ENCODE peak calls at places on chromosomes 4 and X, in five cellular contexts. C is CD4-positive, alpha-beta T cell; H is colonic mucosa; Y is GM20000; E is OCI-LY7. Z is an unnamed sample.

GRCh38 chrX:15242899-15243555 is 26.9 kb downstream of the ASB9 start:
- DNase-seq in C (peak), E (peak), H (peak), Y (peak), Z (peak)

GRCh38 chr4:139819082-139819481 is 153.5 kb downstream of the MGST2 start:
- DNase-seq in Y (no peak), C (no peak), H (no peak), E (no peak), Z (no peak)

GRCh38 chrX:104270916-104271512 is 16.3 kb upstream of the ESX1 start:
- DNase-seq in E (peak), C (no peak), Y (no peak), H (peak), Z (no peak)

GRCh38 chr4:47642985-47643745 is 158.1 kb downstream of the ATP10D start:
- DNase-seq in H (no peak), Y (no peak), C (no peak), E (no peak), Z (no peak)

GRCh38 chr4:108049406-108049805 is 59.7 kb downstream of the HADH start:
- DNase-seq in H (no peak), Y (no peak), C (no peak), E (no peak), Z (no peak)

GRCh38 chrX:50952406-50952805 is 41.9 kb downstream of the BMP15 start:
- DNase-seq in E (no peak), H (no peak), C (no peak), Y (no peak), Z (no peak)

GRCh38 chrX:25897758-25898157 is 240.4 kb upstream of the MAGEB18 start:
- DNase-seq in E (no peak), H (no peak), C (no peak), Y (no peak), Z (no peak)

GRCh38 chr4:89496851-89497250 is 189.3 kb upstream of the GPRIN3 start:
- DNase-seq in Y (no peak), C (no peak), H (no peak), E (no peak), Z (no peak)

GRCh38 chr4:7708238-7708637 is 231.4 kb downstream of the AFAP1 start:
- DNase-seq in C (no peak), Y (no peak), E (no peak), H (no peak), Z (no peak)

GRCh38 chr4:153217440-153217839 is 13.2 kb downstream of the TRIM2 start:
- DNase-seq in C (no peak), Y (no peak), H (no peak), E (peak), Z (no peak)

GRCh38 chr4:99949034-99949998 is 759 bp downstream of the H2AZ1 start:
- DNase-seq in C (peak), Y (peak), H (peak), E (peak), Z (peak)

GRCh38 chrX:19886888-19887531 is 390 bp downstream of the SH3KBP1 start:
- DNase-seq in C (peak), H (peak), E (no peak), Y (peak), Z (peak)

GRCh38 chrX:21959362-21960051 is 19.0 kb downstream of the SMS start:
- DNase-seq in E (no peak), C (no peak), Y (no peak), H (no peak), Z (no peak)

GRCh38 chr4:93092765-93093164 is 735.8 kb upstream of the ATOH1 start:
- DNase-seq in H (no peak), Y (no peak), E (no peak), C (no peak), Z (no peak)

GRCh38 chr4:106473515-106473914 is 104.9 kb upstream of the GIMD1 start:
- DNase-seq in Y (no peak), C (no peak), H (no peak), E (no peak), Z (no peak)

GRCh38 chr4:47686294-47686872 is 151.5 kb downstream of the CORIN start:
- DNase-seq in Y (peak), E (peak), C (peak), H (peak), Z (peak)

GRCh38 chr4:13953083-13953482 is 325.6 kb upstream of the BOD1L1 start:
- DNase-seq in C (no peak), H (no peak), Y (no peak), E (no peak), Z (no peak)

GRCh38 chr4:120724656-120725055 is 197.9 kb downstream of the PRDM5 start:
- DNase-seq in H (no peak), C (no peak), E (peak), Y (no peak), Z (no peak)

GRCh38 chr4:107913283-107913899 is 18.0 kb upstream of the CYP2U1 start:
- DNase-seq in E (peak), Y (peak), H (peak), C (no peak), Z (no peak)

GRCh38 chrX:32571579-32571978 is 639.8 kb downstream of the DMD start:
- DNase-seq in H (no peak), Y (no peak), C (no peak), E (no peak), Z (no peak)

GRCh38 chrX:137194164-137194563 is 160.4 kb upstream of the GPR101 start:
- DNase-seq in H (peak), Y (peak), C (no peak), E (peak), Z (peak)

GRCh38 chrX:136268051-136269048 is 17.1 kb upstream of the MAP7D3 start:
- DNase-seq in E (peak), Y (peak), H (peak), C (peak), Z (peak)

GRCh38 chr4:55613621-55614020 is 21.6 kb upstream of the PDCL2 start:
- DNase-seq in C (no peak), H (no peak), E (no peak), Y (no peak), Z (no peak)

GRCh38 chr4:55615008-55615407 is 21.1 kb downstream of the NMU start:
- DNase-seq in E (no peak), Y (no peak), H (no peak), C (no peak), Z (no peak)

GRCh38 chr4:55617587-55618197 is 18.4 kb downstream of the NMU start:
- DNase-seq in H (no peak), E (no peak), Y (peak), C (no peak), Z (peak)

GRCh38 chr4:55618546-55619143 is 17.5 kb downstream of the NMU start:
- DNase-seq in C (no peak), E (no peak), Y (no peak), H (no peak), Z (no peak)
- TF ChIP-seq CTCF in C (peak), E (no peak), Y (no peak), H (no peak), Z (no peak)

GRCh38 chr4:72945719-72946336 is 123.7 kb downstream of the COX18 start:
- DNase-seq in E (no peak), H (no peak), C (no peak), Y (no peak), Z (no peak)
- TF ChIP-seq CTCF in E (no peak), H (no peak), C (no peak), Y (no peak), Z (no peak)

DNA sequence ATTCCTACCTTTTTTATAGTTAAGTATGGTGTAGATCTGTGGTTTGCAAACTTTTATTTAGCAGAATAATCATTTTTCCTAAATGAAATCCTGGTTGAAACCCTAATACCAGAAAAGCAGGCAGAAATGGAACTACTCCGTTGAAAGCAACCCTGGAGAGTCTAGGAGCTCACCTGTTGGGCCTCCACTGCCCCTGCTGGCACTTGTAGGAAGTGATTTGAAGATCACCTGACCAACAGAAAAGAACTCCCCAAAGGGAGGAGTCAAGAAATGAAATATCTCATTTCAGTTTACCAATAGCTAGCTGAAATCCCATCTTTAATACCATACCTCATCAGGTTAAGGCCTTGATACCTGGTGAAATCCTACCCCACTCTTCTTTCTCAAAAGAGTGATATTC is 277.1 kb downstream of the KLHL13 start:
- DNase-seq in Y (no peak), H (no peak), C (no peak), E (peak), Z (no peak)
- TF ChIP-seq CTCF in Y (no peak), H (no peak), C (no peak), E (peak), Z (no peak)

DNA sequence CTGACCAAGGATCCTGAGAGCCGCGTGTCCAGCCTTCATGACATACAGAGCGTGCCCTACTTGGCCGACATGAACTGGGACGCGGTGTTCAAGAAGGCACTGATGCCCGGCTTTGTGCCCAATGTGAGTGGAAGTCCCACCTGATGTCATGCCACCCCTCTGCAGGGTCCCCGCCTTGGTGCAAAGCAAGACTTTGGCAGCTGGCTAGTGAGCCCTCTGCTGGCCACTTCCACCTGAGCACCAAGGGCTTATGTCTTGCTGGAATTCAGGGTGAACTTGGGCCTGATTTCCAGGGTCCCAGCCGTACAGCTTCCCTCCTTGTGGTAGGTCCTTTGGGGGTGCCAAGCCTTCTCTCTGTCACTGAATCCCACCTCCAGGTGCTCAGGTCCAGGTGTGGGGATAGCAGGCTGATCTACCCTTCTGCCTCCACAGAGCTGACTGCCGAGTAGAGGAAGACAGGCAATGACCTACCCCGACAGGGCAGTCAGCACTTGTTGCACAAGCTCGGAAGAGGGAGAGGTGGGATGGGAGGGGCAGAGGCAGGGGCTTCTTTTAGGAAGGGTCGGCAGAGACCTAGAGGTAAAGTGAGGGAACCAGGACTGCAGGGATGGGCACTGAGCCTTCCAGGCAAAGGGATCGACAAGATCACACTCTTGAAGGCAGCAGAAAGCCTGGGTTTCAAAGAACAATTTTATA is 248.1 kb downstream of the EVC2 start:
- DNase-seq in E (peak), Y (peak), C (no peak), H (no peak), Z (peak)
- TF ChIP-seq CTCF in E (peak), Y (peak), C (no peak), H (peak), Z (peak)

GRCh38 chrX:16435399-16435986 is 214.5 kb upstream of the S100G start:
- DNase-seq in H (no peak), C (no peak), E (no peak), Y (no peak), Z (no peak)

GRCh38 chrX:16431266-16431665 is 218.7 kb upstream of the S100G start:
- DNase-seq in C (no peak), E (no peak), Y (no peak), H (no peak), Z (no peak)

GRCh38 chrX:16433021-16433420 is 216.9 kb upstream of the S100G start:
- DNase-seq in C (no peak), H (no peak), Y (no peak), E (no peak), Z (no peak)

DNA sequence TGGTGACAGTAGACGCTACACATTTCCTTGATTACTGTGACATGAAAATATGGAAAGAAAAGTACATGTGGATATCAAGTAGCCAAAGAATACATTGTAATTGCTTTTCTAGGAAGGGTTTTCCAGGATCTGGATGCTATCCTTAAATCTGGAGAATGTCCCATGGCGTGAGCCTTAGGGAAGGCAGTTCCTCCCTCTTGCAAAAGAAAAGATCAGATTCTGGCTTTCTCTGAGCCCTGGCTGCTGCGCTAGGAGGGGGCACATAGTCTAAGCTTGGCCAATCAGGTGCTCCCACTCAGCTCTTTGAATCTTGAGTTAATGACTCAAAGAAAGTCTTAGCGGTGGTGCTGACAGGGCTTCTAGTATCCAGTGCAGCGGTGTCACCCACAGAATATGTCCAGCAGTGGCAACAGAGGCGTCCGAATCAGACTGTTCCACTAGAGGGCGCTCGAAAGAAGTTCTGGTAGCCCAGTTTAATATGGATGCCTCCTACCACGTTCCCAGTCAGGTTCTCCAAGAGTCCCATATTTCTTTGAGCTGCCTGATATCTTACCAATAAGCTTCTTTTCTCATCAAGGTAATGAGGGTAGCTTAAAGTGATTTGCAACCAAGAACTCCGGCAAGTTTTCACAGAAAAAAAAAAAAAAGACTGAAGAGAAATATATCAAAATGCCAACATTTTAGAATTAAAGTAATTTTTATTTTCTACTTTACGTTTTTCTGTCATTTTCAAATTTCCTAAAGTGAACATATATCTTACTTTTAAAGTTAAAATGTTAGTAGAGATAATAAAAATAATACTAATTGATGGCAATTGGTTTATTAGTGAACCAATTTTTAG is 213.4 kb upstream of the S100G start:
- DNase-seq in C (peak), H (peak), E (peak), Y (peak), Z (peak)
- TF ChIP-seq CTCF in C (peak), H (peak), E (peak), Y (peak), Z (peak)

DNA sequence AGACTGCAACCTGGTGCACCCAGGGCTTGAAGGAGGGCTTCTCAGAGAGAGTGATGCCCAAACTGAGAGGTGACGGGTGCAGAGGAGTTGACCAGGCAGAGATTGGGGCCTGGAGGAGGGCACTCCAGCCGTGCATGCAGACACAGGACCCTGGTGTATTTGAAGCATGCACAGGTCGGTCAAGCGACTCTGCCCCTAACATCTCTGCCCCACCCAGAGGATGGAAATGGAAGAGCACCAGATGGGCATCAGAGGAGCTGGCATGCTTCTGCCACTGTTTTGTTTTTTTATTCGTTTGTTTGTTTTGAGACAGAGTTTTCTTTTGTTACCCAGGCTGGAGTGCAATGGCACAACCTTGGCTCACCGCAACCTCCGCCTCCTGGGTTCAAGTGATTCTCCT is 320.9 kb downstream of the EVC2 start:
- DNase-seq in E (no peak), Y (no peak), H (no peak), C (no peak), Z (no peak)
- TF ChIP-seq CTCF in E (no peak), Y (no peak), H (no peak), C (no peak), Z (no peak)

Z was measured in GM13977.